ENCODE peak calls at places on chromosome 20, in seven cellular contexts. One of them, this sample, is unnamed.

GRCh38 chr20:39225978-39226377 is 263.8 kb downstream of the DHX35 start:
- DNase-seq in SK-N-SH: no peak
- DNase-seq in HepG2: no peak
- DNase-seq in GM12878: no peak
- DNase-seq in K562: no peak
- DNase-seq in H1: no peak
- DNase-seq in HCT116: no peak
- DNase-seq in this sample: no peak

GRCh38 chr20:13877789-13878188 is 93.0 kb downstream of the NDUFAF5 start:
- DNase-seq in HCT116: no peak
- DNase-seq in GM12878: no peak
- DNase-seq in SK-N-SH: no peak
- DNase-seq in H1: no peak
- DNase-seq in K562: no peak
- DNase-seq in HepG2: no peak
- DNase-seq in this sample: no peak

GRCh38 chr20:50717974-50718761 is 13.2 kb upstream of the PARD6B start:
- DNase-seq in H1: no peak
- DNase-seq in GM12878: no peak
- DNase-seq in K562: no peak
- DNase-seq in HepG2: no peak
- DNase-seq in SK-N-SH: no peak
- DNase-seq in HCT116: no peak
- DNase-seq in this sample: no peak

GRCh38 chr20:60255866-60256265 is 297.6 kb downstream of the CDH26 start:
- DNase-seq in GM12878: no peak
- DNase-seq in H1: no peak
- DNase-seq in SK-N-SH: peak
- DNase-seq in HepG2: no peak
- DNase-seq in HCT116: no peak
- DNase-seq in K562: no peak
- DNase-seq in this sample: no peak

GRCh38 chr20:32960222-32960518 is 44.1 kb downstream of the SUN5 start:
- DNase-seq in H1: no peak
- DNase-seq in HepG2: no peak
- DNase-seq in GM12878: no peak
- DNase-seq in HCT116: no peak
- DNase-seq in K562: no peak
- DNase-seq in SK-N-SH: no peak
- DNase-seq in this sample: no peak

GRCh38 chr20:10922521-10922920 is 248.7 kb upstream of the JAG1 start:
- DNase-seq in HepG2: no peak
- DNase-seq in SK-N-SH: no peak
- DNase-seq in GM12878: no peak
- DNase-seq in H1: no peak
- DNase-seq in K562: no peak
- DNase-seq in HCT116: no peak
- DNase-seq in this sample: no peak

GRCh38 chr20:57469418-57470211 is 55.3 kb downstream of the CTCFL start:
- DNase-seq in H1: no peak
- DNase-seq in SK-N-SH: peak
- DNase-seq in K562: no peak
- DNase-seq in HCT116: no peak
- DNase-seq in HepG2: no peak
- DNase-seq in GM12878: no peak
- DNase-seq in this sample: no peak

GRCh38 chr20:17533396-17533795 is 2.2 kb upstream of the BFSP1 start:
- DNase-seq in SK-N-SH: peak
- DNase-seq in HepG2: peak
- DNase-seq in GM12878: no peak
- DNase-seq in K562: peak
- DNase-seq in HCT116: peak
- DNase-seq in H1: no peak
- DNase-seq in this sample: peak

GRCh38 chr20:17645546-17646208 is 36.4 kb downstream of the RRBP1 start:
- DNase-seq in GM12878: no peak
- DNase-seq in K562: no peak
- DNase-seq in SK-N-SH: peak
- DNase-seq in HepG2: no peak
- DNase-seq in HCT116: no peak
- DNase-seq in H1: no peak
- DNase-seq in this sample: no peak

GRCh38 chr20:32278199-32278643 is 770 bp downstream of the KIF3B start:
- DNase-seq in GM12878: peak
- DNase-seq in HepG2: no peak
- DNase-seq in HCT116: no peak
- DNase-seq in SK-N-SH: no peak
- DNase-seq in H1: no peak
- DNase-seq in K562: no peak
- DNase-seq in this sample: no peak

GRCh38 chr20:57868310-57868709 is 158.5 kb upstream of the PMEPA1 start:
- DNase-seq in SK-N-SH: no peak
- DNase-seq in GM12878: no peak
- DNase-seq in HepG2: no peak
- DNase-seq in H1: peak
- DNase-seq in K562: no peak
- DNase-seq in HCT116: no peak
- DNase-seq in this sample: no peak

GRCh38 chr20:5781798-5782750 is 31.9 kb downstream of the SHLD1 start:
- DNase-seq in SK-N-SH: no peak
- DNase-seq in HCT116: no peak
- DNase-seq in HepG2: peak
- DNase-seq in H1: no peak
- DNase-seq in GM12878: no peak
- DNase-seq in K562: peak
- DNase-seq in this sample: peak

GRCh38 chr20:43941476-43942212 is 27.0 kb downstream of the TOX2 start:
- DNase-seq in HCT116: no peak
- DNase-seq in H1: no peak
- DNase-seq in GM12878: no peak
- DNase-seq in K562: no peak
- DNase-seq in SK-N-SH: no peak
- DNase-seq in HepG2: no peak
- DNase-seq in this sample: no peak

GRCh38 chr20:24331939-24332338 is 137.5 kb upstream of the SYNDIG1 start:
- DNase-seq in GM12878: no peak
- DNase-seq in K562: no peak
- DNase-seq in HepG2: no peak
- DNase-seq in H1: no peak
- DNase-seq in HCT116: no peak
- DNase-seq in SK-N-SH: no peak
- DNase-seq in this sample: no peak

GRCh38 chr20:63568170-63568981 is 5.7 kb downstream of the HELZ2 start:
- DNase-seq in HCT116: no peak
- DNase-seq in SK-N-SH: no peak
- DNase-seq in K562: no peak
- DNase-seq in HepG2: no peak
- DNase-seq in GM12878: no peak
- DNase-seq in H1: no peak
- DNase-seq in this sample: no peak

GRCh38 chr20:46128310-46129151 is 10.4 kb downstream of the CD40 start:
- DNase-seq in H1: peak
- DNase-seq in SK-N-SH: peak
- DNase-seq in HepG2: peak
- DNase-seq in HCT116: no peak
- DNase-seq in GM12878: no peak
- DNase-seq in K562: peak
- DNase-seq in this sample: no peak

GRCh38 chr20:58019850-58020625 is 208.4 kb downstream of the ANKRD60 start:
- DNase-seq in HCT116: no peak
- DNase-seq in SK-N-SH: no peak
- DNase-seq in K562: no peak
- DNase-seq in HepG2: no peak
- DNase-seq in GM12878: no peak
- DNase-seq in H1: no peak
- DNase-seq in this sample: no peak

GRCh38 chr20:44104807-44105517 is 82.0 kb downstream of the JPH2 start:
- DNase-seq in H1: no peak
- DNase-seq in HepG2: no peak
- DNase-seq in GM12878: no peak
- DNase-seq in K562: no peak
- DNase-seq in SK-N-SH: peak
- DNase-seq in HCT116: no peak
- DNase-seq in this sample: no peak

GRCh38 chr20:47568019-47568418 is 66.3 kb downstream of the NCOA3 start:
- DNase-seq in HCT116: no peak
- DNase-seq in H1: no peak
- DNase-seq in HepG2: peak
- DNase-seq in K562: no peak
- DNase-seq in GM12878: no peak
- DNase-seq in SK-N-SH: no peak
- DNase-seq in this sample: peak

GRCh38 chr20:3239026-3239866 is at the start of gene SLC4A11:
- DNase-seq in SK-N-SH: peak
- DNase-seq in HepG2: peak
- DNase-seq in GM12878: no peak
- DNase-seq in H1: peak
- DNase-seq in K562: peak
- DNase-seq in HCT116: peak
- DNase-seq in this sample: peak

GRCh38 chr20:39880890-39881289 is 808.1 kb downstream of the MAFB start:
- DNase-seq in HCT116: no peak
- DNase-seq in SK-N-SH: peak
- DNase-seq in K562: no peak
- DNase-seq in GM12878: no peak
- DNase-seq in H1: no peak
- DNase-seq in HepG2: no peak
- DNase-seq in this sample: no peak

GRCh38 chr20:55777641-55778040 is 227.7 kb downstream of the CBLN4 start:
- DNase-seq in H1: no peak
- DNase-seq in HCT116: no peak
- DNase-seq in K562: no peak
- DNase-seq in HepG2: no peak
- DNase-seq in SK-N-SH: no peak
- DNase-seq in GM12878: no peak
- DNase-seq in this sample: no peak

GRCh38 chr20:52410182-52410647 is 218.6 kb upstream of the ZFP64 start:
- DNase-seq in SK-N-SH: peak
- DNase-seq in K562: no peak
- DNase-seq in HCT116: no peak
- DNase-seq in GM12878: no peak
- DNase-seq in H1: no peak
- DNase-seq in HepG2: no peak
- DNase-seq in this sample: no peak
- TF ChIP-seq JUND in SK-N-SH: no peak
- TF ChIP-seq JUND in K562: no peak
- TF ChIP-seq JUND in HCT116: no peak
- TF ChIP-seq JUND in GM12878: no peak
- TF ChIP-seq JUND in H1: no peak
- TF ChIP-seq JUND in HepG2: no peak
- TF ChIP-seq JUND in this sample: no peak

GRCh38 chr20:7843613-7844012 is 96.6 kb downstream of the HAO1 start:
- DNase-seq in HCT116: no peak
- DNase-seq in K562: no peak
- DNase-seq in SK-N-SH: no peak
- DNase-seq in GM12878: no peak
- DNase-seq in HepG2: no peak
- DNase-seq in H1: no peak
- DNase-seq in this sample: no peak
- TF ChIP-seq JUND in HCT116: no peak
- TF ChIP-seq JUND in K562: no peak
- TF ChIP-seq JUND in SK-N-SH: no peak
- TF ChIP-seq JUND in GM12878: no peak
- TF ChIP-seq JUND in HepG2: no peak
- TF ChIP-seq JUND in H1: no peak
- TF ChIP-seq JUND in this sample: no peak

DNA sequence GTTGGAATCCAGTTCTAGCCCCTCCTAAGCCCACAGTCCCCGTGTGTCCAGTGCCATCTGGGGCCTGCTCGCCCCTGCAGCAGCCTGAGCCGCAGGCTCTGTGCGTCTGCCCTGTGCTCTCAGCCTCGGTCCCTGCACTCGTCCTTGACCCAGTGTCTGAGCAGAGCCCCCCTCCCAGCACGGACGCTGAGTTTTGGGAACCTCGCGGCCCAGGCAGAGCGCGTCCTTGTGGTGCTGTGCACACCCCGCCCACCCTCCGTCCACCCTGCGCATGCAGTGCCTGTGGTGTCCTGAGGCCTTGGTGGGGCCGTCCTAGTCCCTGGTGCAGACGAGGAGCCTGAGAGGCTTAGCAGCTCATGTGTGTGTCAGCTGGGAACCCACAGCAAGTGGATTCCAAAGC is 31.6 kb downstream of the OSBPL2 start:
- DNase-seq in H1: no peak
- DNase-seq in GM12878: no peak
- DNase-seq in HepG2: no peak
- DNase-seq in K562: peak
- DNase-seq in SK-N-SH: no peak
- DNase-seq in HCT116: no peak
- DNase-seq in this sample: no peak
- TF ChIP-seq JUND in H1: no peak
- TF ChIP-seq JUND in GM12878: no peak
- TF ChIP-seq JUND in HepG2: no peak
- TF ChIP-seq JUND in K562: no peak
- TF ChIP-seq JUND in SK-N-SH: no peak
- TF ChIP-seq JUND in HCT116: no peak
- TF ChIP-seq JUND in this sample: no peak

GRCh38 chr20:19943021-19943659 is 74.0 kb upstream of the NAA20 start:
- DNase-seq in HCT116: no peak
- DNase-seq in SK-N-SH: no peak
- DNase-seq in GM12878: no peak
- DNase-seq in K562: no peak
- DNase-seq in HepG2: no peak
- DNase-seq in H1: no peak
- DNase-seq in this sample: peak
- TF ChIP-seq JUND in HCT116: no peak
- TF ChIP-seq JUND in SK-N-SH: no peak
- TF ChIP-seq JUND in GM12878: no peak
- TF ChIP-seq JUND in K562: no peak
- TF ChIP-seq JUND in HepG2: no peak
- TF ChIP-seq JUND in H1: no peak
- TF ChIP-seq JUND in this sample: no peak